ENCODE peak calls at places on chromosome 3, in six cellular contexts. F, Y, L, T, V and X are unnamed samples.

GRCh38 chr3:61960976-61961375 is 399.6 kb downstream of the PTPRG start:
- DNase-seq in T (no peak), F (no peak), Y (no peak), V (no peak), L (no peak), X (no peak)

GRCh38 chr3:41572092-41572491 is 372.8 kb downstream of the CTNNB1 start:
- DNase-seq in T (no peak), L (no peak), Y (no peak), V (no peak), F (no peak), X (no peak)

GRCh38 chr3:59443618-59444292 is 393.9 kb upstream of the CFAP20DC start:
- DNase-seq in T (no peak), F (no peak), V (no peak), Y (no peak), L (no peak), X (no peak)

GRCh38 chr3:183745300-183746098 is 47.9 kb downstream of the YEATS2 start:
- DNase-seq in L (peak), T (peak), Y (peak), V (no peak), F (peak), X (peak)

GRCh38 chr3:89238836-89239235 is 131.4 kb downstream of the EPHA3 start:
- DNase-seq in Y (no peak), V (no peak), F (peak), L (no peak), T (no peak), X (no peak)

GRCh38 chr3:149495581-149496125 is 21.2 kb downstream of the TM4SF4 start:
- DNase-seq in T (no peak), Y (no peak), F (no peak), V (no peak), L (no peak), X (no peak)

GRCh38 chr3:124965413-124965812 is 30.9 kb upstream of the MUC13 start:
- DNase-seq in V (no peak), Y (no peak), L (no peak), T (no peak), F (peak), X (no peak)

GRCh38 chr3:52286777-52287110 is 884 bp upstream of the GLYCTK start:
- DNase-seq in L (no peak), Y (no peak), T (no peak), V (no peak), F (no peak), X (no peak)

GRCh38 chr3:81650187-81650586 is 111.3 kb downstream of the GBE1 start:
- DNase-seq in L (no peak), Y (no peak), T (no peak), V (no peak), F (no peak), X (no peak)

GRCh38 chr3:77449459-77449858 is 409.6 kb downstream of the ROBO2 start:
- DNase-seq in L (no peak), F (no peak), V (no peak), Y (no peak), T (no peak), X (no peak)

GRCh38 chr3:16240229-16241023 is 24.3 kb downstream of the DPH3 start:
- DNase-seq in T (no peak), V (no peak), L (peak), Y (peak), F (peak), X (no peak)

GRCh38 chr3:41417574-41417973 is 218.3 kb downstream of the CTNNB1 start:
- DNase-seq in F (no peak), T (no peak), V (no peak), L (no peak), Y (no peak), X (no peak)

GRCh38 chr3:80079886-80080285 is 312.1 kb upstream of the ROBO1 start:
- DNase-seq in F (no peak), T (no peak), V (no peak), L (no peak), Y (peak), X (no peak)

GRCh38 chr3:42819351-42819965 is 10.2 kb downstream of the ACKR2 start:
- DNase-seq in V (peak), T (peak), Y (no peak), F (no peak), L (no peak), X (no peak)

GRCh38 chr3:146227486-146227885 is 23.4 kb downstream of the PLSCR4 start:
- DNase-seq in Y (no peak), V (no peak), F (no peak), T (no peak), L (peak), X (no peak)

GRCh38 chr3:37700849-37701248 is 160.8 kb upstream of the CTDSPL start:
- DNase-seq in L (no peak), T (no peak), Y (no peak), V (no peak), F (no peak), X (no peak)

GRCh38 chr3:33030802-33031201 is 66.1 kb downstream of the GLB1 start:
- DNase-seq in V (no peak), Y (no peak), T (no peak), F (no peak), L (no peak), X (no peak)

GRCh38 chr3:51799879-51800757 is 21.1 kb upstream of the IQCF6 start:
- DNase-seq in F (peak), Y (peak), L (peak), T (no peak), V (peak), X (peak)

GRCh38 chr3:15204005-15204404 is 2.0 kb upstream of the CAPN7 start:
- DNase-seq in V (no peak), L (peak), F (peak), T (no peak), Y (peak), X (no peak)

GRCh38 chr3:147409143-147410121 is at the start of gene ZIC1:
- DNase-seq in V (no peak), L (no peak), T (peak), Y (no peak), F (no peak), X (peak)

GRCh38 chr3:157393076-157393475 is 43.6 kb upstream of the PTX3 start:
- DNase-seq in L (no peak), T (no peak), Y (peak), V (no peak), F (no peak), X (no peak)

GRCh38 chr3:16789344-16790100 is 95.2 kb upstream of the PLCL2 start:
- DNase-seq in Y (no peak), V (no peak), L (no peak), F (no peak), T (no peak), X (no peak)

GRCh38 chr3:128863560-128863959 is 15.9 kb upstream of the ACAD9 start:
- DNase-seq in V (peak), F (no peak), L (no peak), T (no peak), Y (peak), X (no peak)

GRCh38 chr3:110731148-110731547 is 340.5 kb upstream of the NECTIN3 start:
- DNase-seq in F (no peak), Y (no peak), L (no peak), T (no peak), V (no peak), X (no peak)

GRCh38 chr3:64187065-64187959 is 38.0 kb downstream of the PRICKLE2 start:
- DNase-seq in V (no peak), T (no peak), Y (peak), L (peak), F (peak), X (no peak)

GRCh38 chr3:152834354-152835310 is at the start of gene P2RY1:
- DNase-seq in V (peak), T (peak), F (peak), Y (peak), L (peak), X (peak)

GRCh38 chr3:39279745-39280517 is at the start of gene CX3CR1:
- DNase-seq in F (no peak), L (no peak), T (no peak), Y (no peak), V (no peak), X (no peak)

GRCh38 chr3:31625358-31625757 is 92.6 kb downstream of the STT3B start:
- DNase-seq in V (no peak), T (no peak), L (no peak), F (no peak), Y (no peak), X (no peak)

GRCh38 chr3:114274929-114275328 is 18.9 kb upstream of the TIGIT start:
- DNase-seq in Y (no peak), F (peak), T (no peak), L (peak), V (no peak), X (no peak)

GRCh38 chr3:193894121-193894863 is 241.7 kb upstream of the HES1 start:
- DNase-seq in L (no peak), T (no peak), F (no peak), V (no peak), Y (peak), X (no peak)

GRCh38 chr3:120661963-120662347 is 20.1 kb downstream of the HGD start:
- DNase-seq in T (no peak), F (no peak), Y (no peak), L (no peak), V (no peak), X (no peak)

GRCh38 chr3:57544181-57545125 is at the start of gene DNAH12:
- DNase-seq in V (peak), T (peak), Y (peak), F (no peak), L (peak), X (peak)

GRCh38 chr3:57545636-57546268 is 1.6 kb upstream of the DNAH12 start:
- DNase-seq in L (no peak), F (no peak), T (no peak), V (no peak), Y (no peak), X (no peak)

DNA sequence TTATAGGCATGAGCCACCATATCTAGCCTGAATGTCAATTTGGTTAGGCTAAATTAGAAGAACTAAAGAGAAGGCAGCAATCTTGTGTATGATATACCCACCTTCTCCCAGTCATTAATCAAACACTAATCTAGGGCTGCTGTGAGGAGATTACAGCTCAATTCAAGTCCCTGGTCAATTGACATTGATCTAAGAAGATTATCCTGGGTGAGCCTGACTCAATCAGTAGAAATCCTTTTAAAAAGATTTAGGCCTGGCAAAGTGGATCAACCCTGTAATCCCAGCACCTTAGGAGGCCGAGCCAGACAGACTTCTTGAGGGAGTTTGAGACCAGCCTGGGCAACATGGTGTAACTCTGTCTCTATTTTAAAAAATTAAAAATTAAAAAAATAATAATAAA is 2.5 kb upstream of the DNAH12 start:
- DNase-seq in V (no peak), F (no peak), T (no peak), L (no peak), Y (no peak), X (no peak)
- H3K14ac ChIP-seq in V (no peak), F (no peak), T (no peak), L (no peak), Y (no peak), X (no peak)

GRCh38 chr3:136943396-136943795 is 14.4 kb upstream of the IL20RB start:
- DNase-seq in V (no peak), F (no peak), T (no peak), L (no peak), Y (peak), X (no peak)
- H3K14ac ChIP-seq in V (no peak), F (no peak), T (no peak), L (no peak), Y (no peak), X (no peak)

GRCh38 chr3:116661196-116661595 is 48.4 kb upstream of the TUSC7 start:
- DNase-seq in Y (no peak), V (no peak), F (no peak), T (no peak), L (no peak), X (no peak)
- H3K14ac ChIP-seq in Y (no peak), V (no peak), F (no peak), T (no peak), L (no peak), X (no peak)

GRCh38 chr3:130916507-130917167 is 22.8 kb downstream of the ATP2C1 start:
- DNase-seq in V (no peak), L (no peak), F (no peak), Y (no peak), T (no peak), X (no peak)
- H3K14ac ChIP-seq in V (no peak), L (no peak), F (no peak), Y (no peak), T (no peak), X (no peak)

GRCh38 chr3:168219530-168219929 is 123.8 kb upstream of the GOLIM4 start:
- DNase-seq in V (no peak), T (no peak), F (no peak), L (no peak), Y (no peak), X (no peak)
- H3K14ac ChIP-seq in V (no peak), T (no peak), F (no peak), L (no peak), Y (no peak), X (no peak)

GRCh38 chr3:72254483-72254882 is 469.5 kb upstream of the PROK2 start:
- DNase-seq in V (no peak), L (no peak), F (no peak), T (no peak), Y (no peak), X (no peak)

GRCh38 chr3:72258366-72258765 is 473.4 kb upstream of the PROK2 start:
- DNase-seq in T (no peak), Y (no peak), F (no peak), L (no peak), V (no peak), X (no peak)

GRCh38 chr3:72255191-72255590 is 470.2 kb upstream of the PROK2 start:
- DNase-seq in V (no peak), T (no peak), L (peak), Y (peak), F (no peak), X (no peak)

GRCh38 chr3:72258786-72259185 is 473.8 kb upstream of the PROK2 start:
- DNase-seq in T (no peak), V (no peak), Y (no peak), F (no peak), L (no peak), X (no peak)

GRCh38 chr3:72255736-72256559 is 471.0 kb upstream of the PROK2 start:
- DNase-seq in Y (no peak), L (peak), V (no peak), T (no peak), F (no peak), X (no peak)
- H3K14ac ChIP-seq in Y (no peak), L (no peak), V (no peak), T (no peak), F (no peak), X (no peak)

GRCh38 chr3:118526758-118527526 is 507.7 kb downstream of the IGSF11 start:
- DNase-seq in V (no peak), T (no peak), L (no peak), F (no peak), Y (no peak), X (no peak)

GRCh38 chr3:118530350-118530922 is 504.2 kb downstream of the IGSF11 start:
- DNase-seq in Y (no peak), L (no peak), V (no peak), F (no peak), T (no peak), X (no peak)

GRCh38 chr3:118525096-118525495 is 509.6 kb downstream of the IGSF11 start:
- DNase-seq in V (no peak), T (no peak), F (no peak), L (no peak), Y (no peak), X (no peak)

GRCh38 chr3:118527527-118528044 is 507.1 kb downstream of the IGSF11 start:
- DNase-seq in L (no peak), T (no peak), Y (no peak), V (no peak), F (no peak), X (no peak)

DNA sequence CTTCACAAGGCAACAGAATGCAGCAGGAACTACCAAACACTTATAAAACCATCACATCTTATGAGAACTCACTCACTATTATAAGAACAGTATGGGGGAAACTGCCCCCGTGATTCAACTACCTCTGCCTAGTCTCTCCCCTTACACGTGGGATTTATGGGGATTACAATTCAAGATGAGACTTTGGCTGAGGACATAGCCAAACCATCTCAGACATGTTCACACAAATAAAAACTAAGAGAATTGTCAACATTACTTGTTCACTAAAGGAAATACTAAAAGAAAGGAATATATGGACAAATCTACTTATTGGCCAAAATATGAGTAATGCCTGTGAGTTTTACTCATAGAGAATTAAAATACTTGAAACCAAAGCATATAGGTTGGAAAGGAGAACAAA is 505.1 kb downstream of the IGSF11 start:
- DNase-seq in V (no peak), F (no peak), Y (no peak), L (no peak), T (no peak), X (no peak)
- H3K14ac ChIP-seq in V (no peak), F (no peak), Y (no peak), L (no peak), T (no peak), X (no peak)

GRCh38 chr3:151015762-151016161 is 43.2 kb upstream of the CLRN1 start:
- DNase-seq in V (no peak), Y (no peak), T (no peak), L (no peak), F (no peak), X (no peak)
- H3K14ac ChIP-seq in V (no peak), Y (no peak), T (no peak), L (no peak), F (no peak), X (no peak)

GRCh38 chr3:197260491-197261163 is 37.8 kb downstream of the DLG1 start:
- DNase-seq in T (no peak), V (no peak), Y (no peak), L (no peak), F (no peak), X (no peak)

GRCh38 chr3:197257711-197258110 is 40.7 kb downstream of the DLG1 start:
- DNase-seq in L (no peak), Y (no peak), T (no peak), V (no peak), F (no peak), X (no peak)

GRCh38 chr3:197261164-197261509 is 37.3 kb downstream of the DLG1 start:
- DNase-seq in F (no peak), V (no peak), L (no peak), T (no peak), Y (no peak), X (no peak)

GRCh38 chr3:197258168-197258755 is 40.1 kb downstream of the DLG1 start:
- DNase-seq in L (no peak), V (no peak), T (no peak), F (no peak), Y (no peak), X (no peak)

GRCh38 chr3:197259096-197259495 is 39.3 kb downstream of the DLG1 start:
- DNase-seq in L (no peak), F (no peak), T (no peak), V (no peak), Y (no peak), X (no peak)
- H3K14ac ChIP-seq in L (no peak), F (no peak), T (no peak), V (no peak), Y (no peak), X (no peak)

DNA sequence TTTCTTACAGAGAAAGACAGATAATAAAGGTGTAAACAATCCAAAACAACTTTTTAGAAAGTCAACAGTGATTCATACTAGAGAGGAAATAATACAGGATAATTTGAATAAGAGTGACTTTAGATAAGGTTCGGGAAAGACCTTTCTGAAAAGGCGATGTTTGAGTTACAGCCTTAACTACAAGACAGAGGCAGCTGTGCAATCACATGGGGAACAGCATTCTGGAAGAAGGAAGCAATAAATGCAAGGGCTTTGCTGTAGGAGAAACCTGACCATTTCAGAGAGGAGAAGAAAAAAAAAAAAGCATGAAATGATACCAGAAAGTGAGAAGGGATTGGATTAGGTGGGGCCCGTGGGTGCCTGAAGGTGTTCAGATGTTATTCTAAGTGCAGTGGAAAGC is 200.6 kb upstream of the ATP11B start:
- DNase-seq in T (no peak), L (no peak), F (no peak), V (no peak), Y (no peak), X (no peak)
- H3K14ac ChIP-seq in T (no peak), L (no peak), F (no peak), V (no peak), Y (no peak), X (no peak)